ENCODE peak calls at places on chromosomes 11 and 22, in nine cellular contexts. N is IMR-90; E is aorta; K is uterus; F is AG04450; S is lower lobe of right lung; R is effector memory CD4-positive, alpha-beta T cell; Y is fibroblast of lung; H is pancreas. X is an unnamed sample.

GRCh38 chr11:110907629-110908028 is 195.4 kb upstream of the ARHGAP20 start:
- DNase-seq in N (peak; percentile 98), E (no peak), K (no peak), F (peak; percentile 89), S (no peak), R (no peak), Y (peak; percentile 94), H (no peak), X (peak; percentile 88)

GRCh38 chr11:34654491-34655334 is 33.8 kb downstream of the EHF start:
- DNase-seq in N (peak; percentile 66), E (no peak), K (no peak), F (no peak), S (peak; percentile 87), R (no peak), Y (peak; percentile 90), H (no peak), X (peak; percentile 25)

GRCh38 chr11:17734418-17734911 is at the start of gene KCNC1:
- DNase-seq in N (peak; percentile 34), E (no peak), K (no peak), F (no peak), S (no peak), R (no peak), Y (peak; percentile 33), H (peak; percentile 72), X (no peak)

GRCh38 chr11:18322818-18323570 is 627 bp downstream of the GTF2H1 start:
- DNase-seq in N (no peak), E (no peak), K (no peak), F (no peak), S (no peak), R (no peak), Y (no peak), H (no peak), X (no peak)

GRCh38 chr11:120125509-120125908 is 12.4 kb downstream of the TRIM29 start:
- DNase-seq in N (no peak), E (peak; percentile 33), K (no peak), F (no peak), S (peak; percentile 12), R (no peak), Y (no peak), H (no peak), X (no peak)

GRCh38 chr11:13160745-13161144 is 116.8 kb upstream of the BMAL1 start:
- DNase-seq in N (no peak), E (no peak), K (no peak), F (no peak), S (no peak), R (no peak), Y (no peak), H (no peak), X (no peak)

GRCh38 chr11:87368876-87369480 is 331.2 kb downstream of the TMEM135 start:
- DNase-seq in N (no peak), E (no peak), K (no peak), F (no peak), S (no peak), R (no peak), Y (no peak), H (no peak), X (no peak)

GRCh38 chr22:50656122-50657070 is 16.2 kb upstream of the SHANK3 start:
- DNase-seq in N (peak; percentile 61), E (no peak), K (peak; percentile 68), F (no peak), S (peak; percentile 52), R (no peak), Y (peak; percentile 71), H (no peak), X (no peak)

GRCh38 chr11:116513894-116514293 is 258.9 kb downstream of the BUD13 start:
- DNase-seq in N (peak; percentile 28), E (peak; percentile 56), K (no peak), F (no peak), S (no peak), R (no peak), Y (peak; percentile 3), H (no peak), X (no peak)

GRCh38 chr11:18013790-18014507 is 1.1 kb upstream of the SERGEF start:
- DNase-seq in N (no peak), E (no peak), K (no peak), F (no peak), S (no peak), R (no peak), Y (peak; percentile 22), H (no peak), X (no peak)

GRCh38 chr22:38416621-38417251 is 38.3 kb downstream of the KCNJ4 start:
- DNase-seq in N (no peak), E (no peak), K (no peak), F (no peak), S (peak; percentile 36), R (no peak), Y (no peak), H (peak; percentile 35), X (no peak)

GRCh38 chr22:29907753-29908515 is 25.0 kb downstream of the MTMR3 start:
- DNase-seq in N (peak; percentile 99), E (peak; percentile 77), K (peak; percentile 74), F (peak; percentile 96), S (peak; percentile 82), R (no peak), Y (peak; percentile 94), H (peak; percentile 90), X (peak; percentile 76)

GRCh38 chr11:94132152-94132558 is 3.5 kb downstream of the PANX1 start:
- DNase-seq in N (peak; percentile 94), E (peak; percentile 87), K (peak; percentile 34), F (peak; percentile 77), S (no peak), R (no peak), Y (peak; percentile 92), H (no peak), X (peak; percentile 53)

DNA sequence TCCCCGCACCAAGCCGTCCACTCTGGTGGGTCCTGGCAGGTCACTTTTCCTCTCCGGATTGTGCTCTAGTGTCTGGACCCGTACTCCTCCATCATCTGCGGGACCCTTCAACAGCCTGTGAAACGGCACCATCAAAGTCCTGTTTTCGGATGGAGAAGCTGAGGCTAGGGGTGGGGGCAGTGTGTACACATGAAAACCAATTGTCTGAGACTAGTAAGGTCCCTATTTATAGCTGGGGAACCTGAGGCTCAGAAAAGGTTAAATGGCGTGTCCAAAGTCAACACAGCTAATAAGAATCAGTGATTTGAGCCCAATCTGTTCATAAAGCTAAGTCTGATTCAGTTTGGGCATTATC is 666 bp upstream of the LRRC32 start:
- DNase-seq in N (no peak), E (no peak), K (no peak), F (no peak), S (no peak), R (no peak), Y (no peak), H (no peak), X (no peak)
- H3K4me3 ChIP-seq in N (no peak overlapping the region), E (no peak overlapping the region), K (peak overlapping the region; percentile 50), F (peak overlapping the region; percentile 63), S (peak overlapping the region; percentile 77), R (peak overlapping the region; percentile 49), Y (no peak overlapping the region), H (peak overlapping the region; percentile 55), X (peak overlapping the region; percentile 48)

GRCh38 chr11:14541180-14541579 is 21.0 kb upstream of the PSMA1 start:
- DNase-seq in N (no peak), E (no peak), K (no peak), F (no peak), S (no peak), R (no peak), Y (peak; percentile 55), H (no peak), X (no peak)
- H3K27me3 ChIP-seq in N (peaks cover 2% of the 10 kb centered on the region), E (no peaks in the 10 kb centered on the region), K (no peaks in the 10 kb centered on the region), F (peaks cover 3% of the 10 kb centered on the region), S (no peaks in the 10 kb centered on the region), R (no peaks in the 10 kb centered on the region), Y (no peaks in the 10 kb centered on the region), H (no peaks in the 10 kb centered on the region), X (peaks cover 2% of the 10 kb centered on the region)

GRCh38 chr11:61717286-61718033 is 35.0 kb upstream of the MYRF start:
- DNase-seq in N (no peak), E (no peak), K (no peak), F (no peak), S (no peak), R (no peak), Y (no peak), H (no peak), X (no peak)
- H3K4me3 ChIP-seq in N (no peak overlapping the region), E (no peak overlapping the region), K (no peak overlapping the region), F (no peak overlapping the region), S (no peak overlapping the region), R (no peak overlapping the region), Y (no peak overlapping the region), H (no peak overlapping the region), X (no peak overlapping the region)

GRCh38 chr11:118238947-118239346 is 13.2 kb downstream of the MPZL3 start:
- DNase-seq in N (no peak), E (no peak), K (no peak), F (no peak), S (no peak), R (no peak), Y (no peak), H (no peak), X (no peak)
- H3K27me3 ChIP-seq in N (peaks cover 1% of the 10 kb centered on the region), E (no peaks in the 10 kb centered on the region), K (no peaks in the 10 kb centered on the region), F (peaks cover 4% of the 10 kb centered on the region), S (no peaks in the 10 kb centered on the region), R (no peaks in the 10 kb centered on the region), Y (no peaks in the 10 kb centered on the region), H (no peaks in the 10 kb centered on the region), X (peaks cover 8% of the 10 kb centered on the region)

GRCh38 chr11:1574256-1575242 is 2.5 kb upstream of the DUSP8 start:
- DNase-seq in N (peak; percentile 23), E (peak; percentile 62), K (peak; percentile 59), F (no peak), S (no peak), R (peak; percentile 42), Y (peak; percentile 49), H (peak; percentile 89), X (no peak)
- H3K4me3 ChIP-seq in N (no peak overlapping the region), E (no peak overlapping the region), K (peak overlapping the region; percentile 33), F (no peak overlapping the region), S (peak overlapping the region; percentile 58), R (peak overlapping the region; percentile 87), Y (no peak overlapping the region), H (peak overlapping the region; percentile 74), X (peak overlapping the region; percentile 17)